ENCODE peak calls at places on chromosomes 5 and 9, in four cellular contexts. C, N, P and H are unnamed samples.

GRCh38 chr5:102670224-102670836 is 84.8 kb upstream of the PAM start:
- DNase-seq in N (peak; percentile 47), C (peak; percentile 71), P (peak; percentile 1), H (no peak)

GRCh38 chr5:17081142-17081541 is 136.3 kb upstream of the BASP1 start:
- DNase-seq in N (no peak), C (no peak), P (no peak), H (no peak)

GRCh38 chr5:15499528-15500325 is at the start of gene FBXL7:
- DNase-seq in N (no peak), C (no peak), P (peak; percentile 58), H (no peak)

GRCh38 chr9:136676297-136676794 is 10.9 kb downstream of the AGPAT2 start:
- DNase-seq in P (no peak), N (no peak), C (no peak), H (no peak)

GRCh38 chr5:122172207-122172606 is 42.9 kb downstream of the ZNF474 start:
- DNase-seq in P (no peak), N (no peak), C (no peak), H (no peak)

GRCh38 chr9:75962186-75963036 is 71.9 kb downstream of the PCSK5 start:
- DNase-seq in N (no peak), P (no peak), C (no peak), H (no peak)

GRCh38 chr5:124677376-124677998 is 69.0 kb downstream of the ZNF608 start:
- DNase-seq in C (no peak), P (no peak), N (no peak), H (no peak)

GRCh38 chr5:77305921-77306320 is 95.4 kb downstream of the PDE8B start:
- DNase-seq in N (no peak), C (no peak), P (no peak), H (no peak)

GRCh38 chr9:83062011-83062652 is 810 bp downstream of the RASEF start:
- DNase-seq in P (peak; percentile 7), N (no peak), C (no peak), H (no peak)

GRCh38 chr5:135269224-135269623 is 129.8 kb downstream of the MACROH2A1 start:
- DNase-seq in P (no peak), C (no peak), N (no peak), H (no peak)

GRCh38 chr9:91900057-91900816 is 49.8 kb downstream of the ROR2 start:
- DNase-seq in P (no peak), C (peak; percentile 92), N (no peak), H (no peak)

GRCh38 chr5:61306531-61307195 is 25.4 kb upstream of the ZSWIM6 start:
- DNase-seq in P (no peak), C (no peak), N (no peak), H (no peak)

GRCh38 chr5:61301820-61302563 is 30.1 kb upstream of the ZSWIM6 start:
- DNase-seq in P (no peak), N (peak; percentile 82), C (no peak), H (peak; percentile 96)

GRCh38 chr5:61303348-61303747 is 28.7 kb upstream of the ZSWIM6 start:
- DNase-seq in P (no peak), N (no peak), C (no peak), H (no peak)

GRCh38 chr5:61307196-61307590 is 24.9 kb upstream of the ZSWIM6 start:
- DNase-seq in N (no peak), P (no peak), C (no peak), H (no peak)

DNA sequence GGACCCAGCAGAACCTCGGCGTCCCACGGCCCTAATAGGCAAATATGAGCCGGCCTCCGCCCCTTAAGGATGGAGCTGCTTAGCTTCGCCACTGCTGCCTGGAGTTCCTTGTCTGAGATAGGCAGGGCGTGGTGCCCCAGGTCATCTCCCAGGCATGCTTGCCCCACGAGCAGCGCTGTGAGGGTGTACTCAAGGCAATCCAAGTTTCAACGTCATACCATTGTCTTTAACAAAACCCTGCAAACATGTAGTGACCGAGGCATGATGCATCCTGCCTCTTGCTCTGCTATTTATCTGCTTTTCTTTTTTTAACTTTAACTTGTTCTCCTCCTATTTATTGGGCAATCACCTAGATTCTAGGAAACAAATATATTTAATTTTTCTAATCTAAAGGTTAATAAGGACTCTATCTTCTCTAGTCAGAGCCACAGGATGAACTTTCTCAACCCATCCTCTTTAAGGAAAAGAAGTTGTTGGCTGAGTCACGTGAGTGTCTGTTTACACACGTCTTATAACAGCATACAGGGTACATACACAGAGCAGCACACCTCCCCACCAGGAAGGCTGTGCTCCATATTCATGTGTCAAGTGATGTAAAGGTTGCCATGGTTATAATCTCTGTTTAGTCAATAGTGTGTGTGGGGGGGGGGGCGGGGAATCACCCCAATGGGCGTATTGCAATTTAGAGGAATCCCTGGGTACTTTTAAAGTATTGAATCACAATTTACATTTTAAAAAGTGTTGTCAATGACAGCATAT is 27.3 kb upstream of the ZSWIM6 start:
- DNase-seq in P (no peak), C (no peak), N (peak; percentile 55), H (peak; percentile 94)
- TF ChIP-seq SIN3A in P (no peak), C (no peak), N (no peak), H (no peak)

DNA sequence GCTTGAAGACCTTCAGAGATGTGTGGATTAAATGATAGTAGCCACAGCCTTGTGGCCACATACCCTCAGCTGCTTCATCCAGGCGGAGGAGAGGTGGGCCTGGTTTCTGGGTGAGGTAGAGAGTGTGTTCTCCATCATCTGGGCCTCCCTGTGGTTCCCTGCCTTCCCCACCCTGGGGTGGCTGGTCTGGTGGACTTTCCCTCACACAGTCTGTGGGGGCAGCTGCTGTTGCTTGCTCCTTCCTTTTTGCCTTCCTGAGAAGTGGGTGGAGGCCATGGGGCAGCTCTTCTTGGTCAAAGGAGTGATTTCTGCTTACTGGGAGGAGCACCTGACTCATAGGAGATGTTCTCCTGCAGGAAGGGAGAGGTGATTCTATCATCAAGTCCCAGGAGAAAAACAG is 62.9 kb downstream of the PPARGC1B start:
- DNase-seq in N (no peak), P (no peak), C (no peak), H (no peak)
- TF ChIP-seq SIN3A in N (no peak), P (no peak), C (no peak), H (no peak)

GRCh38 chr9:20771721-20772120 is 87.7 kb downstream of the FOCAD start:
- DNase-seq in C (no peak), N (no peak), P (no peak), H (no peak)
- TF ChIP-seq SIN3A in C (no peak), N (no peak), P (no peak), H (no peak)

DNA sequence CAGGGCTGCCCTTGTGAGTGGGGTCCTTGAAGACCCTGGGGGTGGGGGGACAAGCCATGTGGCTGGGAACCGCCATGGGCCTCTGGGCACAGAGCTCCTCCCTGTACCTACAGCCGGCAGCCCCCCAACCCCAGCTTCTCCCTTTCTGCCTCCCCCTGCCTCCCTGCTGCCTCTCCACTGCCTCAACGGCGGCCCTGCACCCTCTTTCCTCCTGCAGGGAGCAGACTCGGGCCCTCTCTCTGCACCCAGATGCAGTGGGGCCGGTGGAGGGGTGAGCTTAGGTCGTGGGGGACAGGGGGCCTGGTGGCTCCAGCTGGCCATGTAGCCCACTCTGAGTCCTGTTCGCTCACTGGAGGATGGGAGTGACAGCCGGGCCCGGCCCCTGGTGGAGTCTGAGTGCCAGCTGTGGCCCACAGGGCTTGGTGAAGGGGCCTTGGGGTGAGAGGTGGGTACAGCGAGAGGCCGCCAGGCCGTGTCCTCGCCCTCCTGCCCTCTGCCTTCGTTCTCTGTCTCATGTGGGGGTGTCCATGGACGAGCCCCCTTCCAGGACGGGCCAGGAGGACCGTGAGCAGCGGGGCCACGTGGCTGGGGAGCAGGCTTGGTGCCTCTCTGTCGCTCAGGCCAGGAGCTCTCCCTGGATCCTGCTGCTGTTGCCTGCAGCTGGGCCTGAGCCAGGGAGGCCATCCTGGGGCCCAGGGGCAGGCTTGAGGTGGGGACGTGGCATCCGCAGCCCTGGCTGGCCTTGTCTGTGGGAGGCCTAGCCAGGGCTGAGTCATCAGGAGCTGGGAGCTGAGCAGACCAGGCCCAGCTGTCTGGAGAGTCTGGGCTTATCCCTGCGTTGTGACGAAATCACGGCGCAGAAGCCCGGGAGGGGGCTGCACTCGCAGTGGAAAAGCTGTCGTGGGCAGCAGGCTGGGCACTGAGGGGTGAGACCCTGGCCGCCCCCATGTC is 139.1 kb upstream of the COL5A1 start:
- DNase-seq in N (no peak), P (no peak), C (peak; percentile 44), H (no peak)
- TF ChIP-seq SIN3A in N (no peak), P (no peak), C (no peak), H (no peak)

GRCh38 chr9:37486616-37487544 is 1.1 kb downstream of the POLR1E start:
- DNase-seq in P (no peak), C (no peak), N (no peak), H (no peak)
- TF ChIP-seq SIN3A in P (no peak), C (no peak), N (no peak), H (no peak)